ENCODE peak calls at places on chromosomes 6 and 20, in four cellular contexts. N is K562, T is SK-N-SH, X is WTC11. A is an unnamed sample.

GRCh38 chr20:12700701-12701100 is 308.1 kb upstream of the SPTLC3 start:
- DNase-seq in X (peak), T (no peak), N (no peak), A (no peak)

GRCh38 chr6:164378330-164378729 is 931.1 kb downstream of the C6orf118 start:
- DNase-seq in T (peak), X (no peak), N (no peak), A (no peak)

GRCh38 chr6:89574860-89575561 is 63.5 kb downstream of the LYRM2 start:
- DNase-seq in N (no peak), T (no peak), X (no peak), A (no peak)

GRCh38 chr20:49661560-49662329 is 51.9 kb downstream of the B4GALT5 start:
- DNase-seq in N (no peak), X (no peak), T (no peak), A (no peak)

GRCh38 chr6:115441671-115442070 is 619.0 kb downstream of the FRK start:
- DNase-seq in N (no peak), T (no peak), X (no peak), A (no peak)

GRCh38 chr20:18057106-18057993 is at the start of gene OVOL2:
- DNase-seq in N (no peak), T (peak), X (peak), A (no peak)

GRCh38 chr6:44925100-44925739 is 402.9 kb upstream of the RUNX2 start:
- DNase-seq in N (peak), X (no peak), T (peak), A (no peak)

GRCh38 chr6:57221191-57221935 is 744 bp downstream of the RAB23 start:
- DNase-seq in X (peak), N (peak), T (peak), A (peak)

GRCh38 chr6:21005816-21006553 is 471.7 kb downstream of the CDKAL1 start:
- DNase-seq in N (no peak), X (no peak), T (peak), A (no peak)

GRCh38 chr20:10558635-10559187 is 115.1 kb downstream of the JAG1 start:
- DNase-seq in T (no peak), N (no peak), X (no peak), A (no peak)

GRCh38 chr20:3818155-3819151 is 1.9 kb upstream of the AP5S1 start:
- DNase-seq in T (peak), N (peak), X (peak), A (peak)

GRCh38 chr6:21754891-21755290 is 161.3 kb downstream of the SOX4 start:
- DNase-seq in X (no peak), T (no peak), N (no peak), A (no peak)

GRCh38 chr6:39350723-39351505 is 28.4 kb upstream of the KCNK16 start:
- DNase-seq in N (no peak), T (no peak), X (no peak), A (no peak)

GRCh38 chr6:39348740-39349139 is 26.2 kb upstream of the KCNK16 start:
- DNase-seq in N (no peak), X (no peak), T (no peak), A (no peak)

GRCh38 chr6:39347201-39347600 is 24.7 kb upstream of the KCNK16 start:
- DNase-seq in N (no peak), X (no peak), T (no peak), A (no peak)

GRCh38 chr6:39344821-39345280 is 22.3 kb upstream of the KCNK16 start:
- DNase-seq in X (peak), N (no peak), T (no peak), A (no peak)

DNA sequence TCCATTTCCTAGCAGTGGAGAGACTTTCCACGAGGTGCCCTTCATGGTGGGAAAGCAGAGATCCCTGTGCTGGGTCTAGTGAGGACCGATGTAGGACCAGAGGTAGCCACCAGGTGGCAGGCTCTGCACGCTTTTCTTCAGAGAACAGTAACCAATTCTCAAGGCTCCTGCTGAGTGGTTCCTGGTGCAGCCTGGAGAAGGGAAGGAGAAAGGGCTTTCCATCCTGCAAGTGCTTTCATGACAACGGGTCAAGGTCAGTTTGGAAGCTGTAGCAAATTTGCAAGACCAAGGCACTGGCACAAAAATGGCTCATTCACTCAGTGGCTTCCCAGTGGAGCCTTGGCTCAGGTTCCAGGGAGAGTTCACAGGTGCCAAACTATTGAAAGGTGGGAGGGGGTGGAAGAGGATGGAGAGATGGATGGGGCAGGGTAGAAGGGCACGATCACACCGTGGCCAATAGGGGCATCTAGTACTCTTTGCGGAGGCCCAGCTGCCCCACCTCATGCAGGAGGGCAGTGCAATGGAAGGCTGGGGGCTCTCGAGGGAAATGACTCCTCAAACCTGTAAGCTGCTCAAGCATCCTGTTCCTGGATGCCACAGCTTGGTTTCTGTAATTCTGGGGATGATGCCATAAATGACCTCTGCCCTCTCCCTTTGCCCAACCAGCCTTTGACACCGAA is 25.5 kb upstream of the KCNK16 start:
- DNase-seq in X (peak), N (peak), T (peak), A (peak)
- TF ChIP-seq TEAD4 in X (no peak), N (no peak), T (no peak), A (no peak)

DNA sequence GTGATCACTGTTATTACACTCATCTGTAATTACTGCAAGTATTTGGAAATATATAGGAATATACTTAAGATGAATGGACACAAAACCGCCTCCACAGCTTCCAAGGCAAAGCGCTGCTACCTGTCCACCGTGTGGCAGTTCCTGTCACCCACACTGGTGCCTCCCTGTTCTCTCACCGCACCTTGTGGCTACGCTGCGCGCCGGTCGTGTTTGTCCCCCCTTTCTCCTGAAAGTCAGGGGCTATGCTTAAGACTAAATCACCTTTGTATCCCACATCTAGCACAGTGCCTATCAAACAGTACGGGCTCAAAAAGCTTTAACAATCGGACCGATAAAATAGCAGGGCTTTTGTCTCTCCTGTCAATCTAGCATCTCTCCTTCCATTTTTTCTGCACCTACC is 23.0 kb downstream of the LY86 start:
- DNase-seq in T (no peak), X (no peak), N (no peak), A (no peak)
- TF ChIP-seq TEAD4 in T (no peak), X (no peak), N (no peak), A (no peak)

GRCh38 chr20:8414611-8415274 is 282.7 kb downstream of the PLCB1 start:
- DNase-seq in N (no peak), T (no peak), X (no peak), A (no peak)
- TF ChIP-seq TEAD4 in N (no peak), T (no peak), X (no peak), A (no peak)

GRCh38 chr20:47357296-47358051 is 975 bp upstream of the ZMYND8 start:
- DNase-seq in X (peak), N (peak), T (peak), A (no peak)
- TF ChIP-seq TEAD4 in X (no peak), N (no peak), T (no peak), A (no peak)

GRCh38 chr6:124741341-124741740 is 220.9 kb upstream of the RNF217 start:
- DNase-seq in X (no peak), T (no peak), N (no peak), A (no peak)
- TF ChIP-seq TEAD4 in X (no peak), T (no peak), N (no peak), A (no peak)

GRCh38 chr20:41003143-41003932 is 25.3 kb upstream of the TOP1 start:
- DNase-seq in N (peak), X (no peak), T (no peak), A (peak)
- TF ChIP-seq TEAD4 in N (no peak), X (no peak), T (peak), A (no peak)

DNA sequence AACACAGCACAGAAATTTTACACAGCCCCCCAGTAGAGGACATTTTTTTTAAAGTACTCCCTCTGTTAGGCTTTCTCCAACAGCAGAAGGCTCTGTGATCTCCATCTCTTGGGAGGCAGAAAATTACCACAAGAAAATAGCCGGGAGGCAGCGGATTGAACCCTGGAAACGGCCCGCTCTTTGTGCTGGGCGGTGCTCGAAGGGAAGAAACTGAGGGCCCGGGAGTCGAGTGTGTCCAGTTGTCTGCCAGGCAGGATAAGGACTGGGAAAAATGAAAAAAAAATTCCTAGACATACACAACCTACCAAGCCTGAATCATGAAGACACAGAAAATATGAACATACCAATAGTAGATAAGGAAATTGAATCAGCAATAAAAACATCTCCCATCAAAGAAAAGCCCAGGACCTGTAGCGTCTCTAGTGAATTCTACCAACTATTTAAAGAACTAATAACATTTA is 31.5 kb downstream of the POM121L2 start:
- DNase-seq in T (no peak), X (no peak), N (peak), A (no peak)
- TF ChIP-seq TEAD4 in T (no peak), X (no peak), N (no peak), A (no peak)

GRCh38 chr6:136866872-136867416 is 44.6 kb downstream of the PEX7 start:
- DNase-seq in N (no peak), T (peak), X (no peak), A (no peak)
- TF ChIP-seq TEAD4 in N (no peak), T (no peak), X (no peak), A (no peak)

DNA sequence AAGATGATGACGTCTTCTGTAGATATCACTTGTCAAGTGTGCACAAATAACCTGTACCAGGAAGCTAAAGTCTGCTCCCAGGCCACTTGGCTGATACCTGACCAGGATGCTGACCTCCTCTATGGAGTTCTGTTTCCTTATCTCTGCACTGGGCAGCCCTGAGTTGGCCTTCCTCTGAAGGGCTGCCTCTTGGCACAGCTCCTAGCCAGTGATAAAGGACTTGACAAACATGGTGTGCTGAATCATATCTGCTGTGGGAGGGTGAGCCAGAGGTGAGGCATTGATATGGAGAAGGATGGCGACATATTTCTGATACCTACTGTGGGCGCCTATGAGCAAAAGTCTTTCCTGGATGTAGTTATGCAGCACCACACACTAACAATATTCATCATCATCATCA is 32.8 kb upstream of the FOXA2 start:
- DNase-seq in X (no peak), T (no peak), N (peak), A (no peak)
- TF ChIP-seq TEAD4 in X (no peak), T (no peak), N (no peak), A (no peak)

GRCh38 chr6:133809406-133809805 is 79.5 kb upstream of the TCF21 start:
- DNase-seq in T (no peak), N (no peak), X (no peak), A (no peak)
- TF ChIP-seq TEAD4 in T (no peak), N (no peak), X (no peak), A (no peak)